ENCODE peak calls at places on chromosome 2, in eight cellular contexts. Z, Q, N, T, B, S, K and L are unnamed samples.

GRCh38 chr2:63881208-63881607 is 39.5 kb downstream of the UGP2 start:
- DNase-seq in T (no peak), Z (no peak), B (no peak), K (no peak), Q (no peak), S (no peak), N (no peak), L (no peak)

GRCh38 chr2:188701836-188702235 is 272.3 kb upstream of the COL3A1 start:
- DNase-seq in B (no peak), T (no peak), S (no peak), Q (no peak), K (no peak), Z (no peak), N (no peak), L (no peak)

GRCh38 chr2:45259144-45259543 is 249.9 kb upstream of the SIX2 start:
- DNase-seq in T (no peak), S (no peak), Z (no peak), Q (no peak), K (no peak), N (no peak), B (no peak), L (no peak)

GRCh38 chr2:128510701-128511100 is 192.0 kb upstream of the HS6ST1 start:
- DNase-seq in Z (no peak), T (no peak), S (no peak), Q (no peak), N (no peak), K (no peak), B (no peak), L (no peak)

GRCh38 chr2:27303093-27304025 is 4.9 kb downstream of the UCN start:
- DNase-seq in Q (no peak), N (peak; percentile 41), B (peak; percentile 61), S (peak; percentile 70), K (no peak), T (peak; percentile 52), Z (peak; percentile 70), L (no peak)

GRCh38 chr2:71807969-71808451 is 339.7 kb downstream of the CYP26B1 start:
- DNase-seq in K (peak; percentile 47), Z (no peak), Q (peak; percentile 64), B (peak; percentile 59), S (no peak), N (peak; percentile 28), T (no peak), L (peak; percentile 45)

GRCh38 chr2:2117923-2118322 is 213.2 kb downstream of the MYT1L start:
- DNase-seq in K (no peak), S (no peak), Q (no peak), Z (no peak), B (no peak), T (no peak), N (no peak), L (no peak)

GRCh38 chr2:96525211-96525507 is 11.4 kb upstream of the ARID5A start:
- DNase-seq in N (no peak), B (no peak), K (no peak), Q (no peak), S (no peak), T (no peak), Z (no peak), L (no peak)

GRCh38 chr2:191486584-191487320 is 191.2 kb upstream of the NABP1 start:
- DNase-seq in S (peak; percentile 84), N (peak; percentile 11), Q (peak; percentile 31), B (no peak), K (no peak), T (no peak), Z (no peak), L (no peak)

GRCh38 chr2:232292395-232293154 is 86.0 kb upstream of the ALPP start:
- DNase-seq in T (peak; percentile 31), B (peak; percentile 60), S (peak; percentile 54), K (peak; percentile 52), Q (peak; percentile 44), Z (peak; percentile 58), N (peak; percentile 75), L (no peak)

GRCh38 chr2:70828115-70828514 is 7.5 kb downstream of the CD207 start:
- DNase-seq in Z (no peak), Q (no peak), T (no peak), S (no peak), K (no peak), B (no peak), N (no peak), L (no peak)

GRCh38 chr2:39059366-39059952 is 61.4 kb downstream of the SOS1 start:
- DNase-seq in T (no peak), Q (no peak), N (no peak), S (peak; percentile 18), Z (peak; percentile 13), K (no peak), B (no peak), L (no peak)

GRCh38 chr2:236715511-236715961 is 145.9 kb downstream of the ACKR3 start:
- DNase-seq in Z (no peak), T (no peak), N (peak; percentile 13), S (no peak), B (peak; percentile 76), Q (no peak), K (peak; percentile 43), L (no peak)

GRCh38 chr2:75221872-75222271 is 22.6 kb upstream of the TACR1 start:
- DNase-seq in Z (no peak), S (no peak), N (no peak), K (no peak), T (no peak), B (no peak), Q (no peak), L (no peak)

GRCh38 chr2:146246017-146246733 is 1598.7 kb upstream of the ACVR2A start:
- DNase-seq in T (no peak), K (no peak), N (no peak), Q (no peak), B (no peak), S (no peak), Z (no peak), L (no peak)

GRCh38 chr2:112629823-112630222 is 15.9 kb upstream of the SLC20A1 start:
- DNase-seq in T (no peak), Q (no peak), N (no peak), Z (no peak), B (peak; percentile 32), S (no peak), K (no peak), L (no peak)

GRCh38 chr2:157326683-157327082 is 1.1 kb upstream of the ERMN start:
- DNase-seq in T (no peak), S (no peak), Q (no peak), B (no peak), K (no peak), N (no peak), Z (no peak), L (no peak)

GRCh38 chr2:233857511-233858118 is 3.3 kb upstream of the HJURP start:
- DNase-seq in T (peak; percentile 48), Z (peak; percentile 54), K (no peak), B (no peak), Q (no peak), N (peak; percentile 67), S (no peak), L (no peak)

GRCh38 chr2:112706170-112706664 is 14.6 kb upstream of the NT5DC4 start:
- DNase-seq in S (no peak), B (peak; percentile 21), T (peak; percentile 58), N (no peak), Q (no peak), K (no peak), Z (peak; percentile 94), L (no peak)

GRCh38 chr2:241329669-241330615 is 14.2 kb downstream of the SEPTIN2 start:
- DNase-seq in S (no peak), B (no peak), N (no peak), T (no peak), Q (no peak), Z (no peak), K (no peak), L (no peak)

GRCh38 chr2:233980955-233981555 is 63.9 kb downstream of the TRPM8 start:
- DNase-seq in K (no peak), T (no peak), B (no peak), Z (no peak), Q (no peak), S (no peak), N (no peak), L (no peak)

GRCh38 chr2:33059452-33060156 is 112.9 kb downstream of the LTBP1 start:
- DNase-seq in B (no peak), N (no peak), K (no peak), Z (no peak), T (no peak), Q (no peak), S (no peak), L (no peak)

GRCh38 chr2:149573760-149574159 is 13.8 kb downstream of the MMADHC start:
- DNase-seq in T (no peak), B (no peak), Z (no peak), N (no peak), Q (no peak), S (no peak), K (no peak), L (no peak)

GRCh38 chr2:33441235-33441810 is 35.1 kb upstream of the RASGRP3 start:
- DNase-seq in S (peak; percentile 34), Q (peak; percentile 62), K (peak; percentile 23), B (no peak), T (no peak), Z (peak; percentile 23), N (peak; percentile 15), L (peak; percentile 76)

GRCh38 chr2:210556355-210556980 is at the start of gene CPS1:
- DNase-seq in K (no peak), N (no peak), Q (no peak), T (no peak), S (no peak), B (no peak), Z (no peak), L (no peak)

GRCh38 chr2:152543717-152544116 is 173.5 kb downstream of the PRPF40A start:
- DNase-seq in N (no peak), K (no peak), Q (no peak), T (no peak), S (no peak), Z (no peak), B (no peak), L (no peak)
- H3K27ac ChIP-seq in N (peak overlapping the region; percentile 62), K (peak overlapping the region; percentile 84), Q (no peak overlapping the region), T (no peak overlapping the region), S (no peak overlapping the region), Z (no peak overlapping the region), B (no peak overlapping the region), L (no peak overlapping the region)

GRCh38 chr2:11743846-11744553 is 2.4 kb upstream of the LPIN1 start:
- DNase-seq in T (peak; percentile 71), B (peak; percentile 96), Z (peak; percentile 96), Q (peak; percentile 93), N (peak; percentile 95), K (peak; percentile 96), S (peak; percentile 98), L (peak; percentile 97)
- H3K4me3 ChIP-seq in T (no peak overlapping the region), B (peak overlapping the region; percentile 34), Z (peak overlapping the region; percentile 33), Q (peak overlapping the region; percentile 26), N (no peak overlapping the region), K (peak overlapping the region; percentile 54), S (peak overlapping the region; percentile 60), L (peak overlapping the region; percentile 55)

DNA sequence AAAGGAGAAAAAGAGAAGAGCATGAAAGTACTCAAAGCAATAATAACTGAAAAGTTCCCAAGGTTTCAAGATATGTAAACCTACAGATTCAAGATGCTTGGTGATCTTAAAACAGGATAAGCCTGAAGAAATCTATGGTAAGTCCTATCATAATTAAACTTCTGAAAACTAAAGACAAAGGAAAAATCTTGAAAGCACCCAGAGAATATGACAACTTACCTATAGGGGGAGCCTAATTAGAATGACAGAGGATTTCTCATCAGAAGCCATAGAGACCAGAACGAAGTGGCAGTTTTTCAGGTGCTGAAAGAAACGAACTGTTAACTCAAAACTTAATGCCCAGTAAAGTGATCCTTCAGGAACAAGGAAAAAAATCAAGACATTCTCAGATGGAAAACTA is 59.7 kb downstream of the XDH start:
- DNase-seq in T (no peak), N (no peak), Z (no peak), S (peak; percentile 21), Q (no peak), K (no peak), B (no peak), L (no peak)
- TF ChIP-seq CTCF in T (no peak), N (no peak), Z (no peak), S (peak; percentile 50), Q (no peak), K (peak; percentile 10), B (no peak), L (no peak)

GRCh38 chr2:120910069-120910468 is 174.4 kb downstream of the GLI2 start:
- DNase-seq in S (no peak), Z (no peak), T (no peak), K (no peak), N (no peak), Q (no peak), B (no peak), L (no peak)
- H3K27ac ChIP-seq in S (no peak overlapping the region), Z (no peak overlapping the region), T (no peak overlapping the region), K (no peak overlapping the region), N (no peak overlapping the region), Q (no peak overlapping the region), B (no peak overlapping the region), L (no peak overlapping the region)